ENCODE peak calls at places on chromosome 22, in ten cellular contexts. M is omental fat pad, H is A549, F is GM12865, W is choroid plexus epithelial cell, L is endothelial cell, Z is Peyer's patch, V is fibroblast of pulmonary artery, D is heart left ventricle, O is hepatocyte. Y is an unnamed sample.
A peak's percentile ranks its signal among the peaks of the same experiment; 100 is the strongest.

GRCh38 chr22:18023509-18024275 is 669 bp downstream of the MICAL3 start:
- DNase-seq in M (peak; percentile 48), H (peak; percentile 83), F (peak; percentile 26), W (peak; percentile 65), L (peak; percentile 48), Z (no peak), V (peak; percentile 78), D (peak; percentile 86), O (peak; percentile 91), Y (no peak)

GRCh38 chr22:47245786-47246185 is 483.3 kb downstream of the TBC1D22A start:
- DNase-seq in M (no peak), H (no peak), F (no peak), W (no peak), L (no peak), Z (no peak), V (no peak), D (no peak), O (no peak), Y (no peak)

GRCh38 chr22:42345458-42345857 is 75.0 kb upstream of the TCF20 start:
- DNase-seq in M (no peak), H (no peak), F (no peak), W (no peak), L (no peak), Z (no peak), V (no peak), D (no peak), O (no peak), Y (no peak)

GRCh38 chr22:46352691-46353386 is 17.3 kb downstream of the TRMU start:
- DNase-seq in M (no peak), H (peak; percentile 42), F (no peak), W (peak; percentile 65), L (no peak), Z (no peak), V (peak; percentile 11), D (peak; percentile 92), O (peak; percentile 58), Y (no peak)

GRCh38 chr22:45731798-45732495 is 60.3 kb downstream of the ATXN10 start:
- DNase-seq in M (no peak), H (peak; percentile 53), F (peak; percentile 7), W (peak; percentile 61), L (no peak), Z (no peak), V (peak; percentile 52), D (no peak), O (peak; percentile 23), Y (no peak)

GRCh38 chr22:45709004-45709739 is 37.5 kb downstream of the ATXN10 start:
- DNase-seq in M (no peak), H (peak; percentile 90), F (no peak), W (peak; percentile 57), L (no peak), Z (no peak), V (peak; percentile 54), D (no peak), O (no peak), Y (no peak)

GRCh38 chr22:23548501-23549197 is 31.4 kb downstream of the IGLL1 start:
- DNase-seq in M (no peak), H (no peak), F (no peak), W (no peak), L (no peak), Z (no peak), V (no peak), D (no peak), O (no peak), Y (peak; percentile 7)

GRCh38 chr22:24144056-24144455 is 37.2 kb upstream of the SUSD2 start:
- DNase-seq in M (no peak), H (no peak), F (no peak), W (no peak), L (no peak), Z (no peak), V (no peak), D (no peak), O (peak; percentile 36), Y (no peak)

GRCh38 chr22:32830957-32831356 is 29.5 kb downstream of the TIMP3 start:
- DNase-seq in M (no peak), H (no peak), F (no peak), W (no peak), L (no peak), Z (no peak), V (no peak), D (no peak), O (no peak), Y (no peak)

GRCh38 chr22:42608481-42609361 is 6.0 kb downstream of the POLDIP3 start:
- DNase-seq in M (no peak), H (no peak), F (no peak), W (peak; percentile 85), L (no peak), Z (no peak), V (peak; percentile 64), D (peak; percentile 24), O (no peak), Y (no peak)

GRCh38 chr22:47130883-47131610 is 368.6 kb downstream of the TBC1D22A start:
- DNase-seq in M (no peak), H (no peak), F (no peak), W (no peak), L (no peak), Z (no peak), V (no peak), D (peak; percentile 10), O (no peak), Y (no peak)

DNA sequence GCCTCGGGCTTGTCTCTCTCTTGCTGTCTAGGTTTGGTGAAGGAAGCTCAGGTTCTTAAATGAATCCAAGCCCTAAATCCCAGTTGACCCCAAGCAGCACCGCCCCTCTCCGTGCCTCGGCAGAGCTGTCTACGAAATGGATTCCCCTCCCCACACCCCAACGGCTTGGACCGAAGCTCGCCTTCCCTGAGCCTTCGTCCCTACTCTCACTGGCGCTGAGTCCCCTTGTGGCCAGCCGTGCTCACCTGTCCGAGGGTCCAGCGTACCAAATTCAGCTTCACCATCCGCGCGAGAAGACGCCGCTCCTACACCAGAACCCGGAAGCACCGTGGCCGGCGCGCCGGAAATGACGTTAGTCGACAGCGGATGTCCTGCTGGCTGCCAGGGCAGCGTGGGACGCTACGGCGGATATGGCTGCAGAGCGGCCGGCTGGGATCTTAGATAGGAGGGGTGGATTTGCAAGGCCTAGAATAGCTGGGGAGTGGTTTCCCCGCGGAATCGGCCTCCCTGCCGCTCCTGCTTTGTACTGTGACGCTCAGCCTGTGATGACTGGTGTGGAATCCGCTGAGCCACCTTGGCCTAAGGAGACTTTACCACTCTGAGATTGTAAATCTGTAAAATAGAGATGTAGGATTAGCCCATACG is at the start of gene TFIP11:
- DNase-seq in M (peak; percentile 96), H (peak; percentile 88), F (peak; percentile 93), W (peak; percentile 91), L (peak; percentile 98), Z (peak; percentile 94), V (peak; percentile 92), D (peak; percentile 95), O (peak; percentile 96), Y (peak; percentile 91)
- TF ChIP-seq CTCF in M (no peak), H (no peak), F (no peak), W (no peak), L (peak; percentile 20), Z (no peak), V (no peak), D (no peak), O (no peak), Y (no peak)

GRCh38 chr22:21104126-21104691 is 58.5 kb downstream of the LRRC74B start:
- DNase-seq in M (no peak), H (no peak), F (no peak), W (no peak), L (no peak), Z (no peak), V (no peak), D (no peak), O (no peak), Y (no peak)
- TF ChIP-seq CTCF in M (no peak), H (no peak), F (no peak), W (peak; percentile 29), L (no peak), Z (no peak), V (no peak), D (no peak), O (peak; percentile 10), Y (no peak)

GRCh38 chr22:29665486-29665885 is 54.3 kb upstream of the CABP7 start:
- DNase-seq in M (no peak), H (no peak), F (no peak), W (no peak), L (no peak), Z (no peak), V (no peak), D (no peak), O (no peak), Y (no peak)
- TF ChIP-seq CTCF in M (no peak), H (no peak), F (no peak), W (no peak), L (no peak), Z (no peak), V (no peak), D (no peak), O (no peak), Y (no peak)

GRCh38 chr22:30753701-30754100 is 59.0 kb downstream of the OSBP2 start:
- DNase-seq in M (no peak), H (no peak), F (no peak), W (no peak), L (no peak), Z (no peak), V (no peak), D (no peak), O (no peak), Y (no peak)

GRCh38 chr22:30754521-30754920 is 59.8 kb downstream of the OSBP2 start:
- DNase-seq in M (no peak), H (no peak), F (no peak), W (no peak), L (no peak), Z (no peak), V (no peak), D (no peak), O (no peak), Y (no peak)

GRCh38 chr22:30755760-30756124 is 61.1 kb downstream of the OSBP2 start:
- DNase-seq in M (no peak), H (no peak), F (no peak), W (no peak), L (no peak), Z (no peak), V (no peak), D (no peak), O (no peak), Y (no peak)

GRCh38 chr22:30752771-30753170 is 58.1 kb downstream of the OSBP2 start:
- DNase-seq in M (no peak), H (no peak), F (no peak), W (no peak), L (no peak), Z (no peak), V (no peak), D (no peak), O (no peak), Y (no peak)

DNA sequence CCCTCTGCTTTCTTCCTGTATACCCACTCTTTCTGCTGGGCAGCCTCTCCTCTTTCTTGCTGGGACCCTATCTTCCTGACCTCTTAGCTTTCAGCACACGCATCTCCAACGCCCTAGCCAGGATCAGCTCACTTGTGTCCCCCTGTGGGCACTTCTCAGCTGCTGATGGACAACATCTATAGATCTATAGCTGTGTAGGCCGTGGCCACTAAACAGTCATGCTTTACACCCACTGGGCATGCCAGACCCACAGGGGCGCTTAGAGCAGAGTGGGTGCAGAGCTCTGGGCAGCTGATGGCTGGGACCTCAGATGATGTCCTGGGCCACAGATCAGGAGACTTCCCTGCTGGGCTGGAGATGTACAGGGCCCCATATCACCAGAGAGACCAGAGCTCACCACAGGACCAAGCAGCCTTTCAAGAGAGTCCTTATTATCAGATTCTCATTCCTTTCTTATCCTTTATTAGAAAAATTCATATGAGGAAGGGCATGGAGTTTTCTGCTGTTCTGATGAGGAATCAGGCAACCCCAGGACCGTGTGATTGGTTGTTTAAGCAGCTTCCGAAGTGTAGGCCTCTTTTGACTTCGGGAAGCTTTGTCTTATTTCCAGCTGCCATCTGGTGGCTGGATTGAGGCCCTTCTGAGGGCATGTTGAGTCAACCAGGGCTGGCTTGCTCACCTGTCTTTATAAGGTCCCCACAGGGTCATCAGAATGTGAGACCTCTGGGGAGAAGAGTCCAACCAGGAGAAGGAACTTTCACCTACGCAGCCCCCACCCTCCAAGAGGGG is 60.5 kb downstream of the OSBP2 start:
- DNase-seq in M (peak; percentile 34), H (peak; percentile 73), F (peak; percentile 89), W (peak; percentile 92), L (peak; percentile 57), Z (peak; percentile 26), V (peak; percentile 91), D (peak; percentile 41), O (peak; percentile 81), Y (no peak)
- TF ChIP-seq CTCF in M (no peak), H (peak; percentile 73), F (peak; percentile 83), W (peak; percentile 96), L (peak; percentile 58), Z (peak; percentile 85), V (peak; percentile 89), D (peak; percentile 64), O (peak; percentile 76), Y (no peak)

Y was measured in natural killer cell.